ENCODE peak calls at places on chromosomes 11 and 22, in eight cellular contexts. One of them, this sample, is unnamed.

GRCh38 chr22:32311551-32312071 is 46.1 kb upstream of the RFPL3 start:
- DNase-seq in NCI-H2029: no peak
- DNase-seq in stimulated activated CD4-positive, alpha-beta T cell treated with anti-CD3 and anti-CD28 coated beads, Interleukin-15, amount 100 ng/mL, for 1 hour: no peak
- DNase-seq in lower lobe of right lung: no peak
- DNase-seq in K562: no peak
- DNase-seq in fibroblast of villous mesenchyme: no peak
- DNase-seq in caudate nucleus: no peak
- DNase-seq in ecto neural progenitor cell: peak
- DNase-seq in this sample: no peak

GRCh38 chr11:45455536-45455935 is 169.4 kb upstream of the SYT13 start:
- DNase-seq in fibroblast of villous mesenchyme: no peak
- DNase-seq in ecto neural progenitor cell: no peak
- DNase-seq in stimulated activated CD4-positive, alpha-beta T cell treated with anti-CD3 and anti-CD28 coated beads, Interleukin-15, amount 100 ng/mL, for 1 hour: no peak
- DNase-seq in caudate nucleus: no peak
- DNase-seq in lower lobe of right lung: no peak
- DNase-seq in NCI-H2029: no peak
- DNase-seq in K562: no peak
- DNase-seq in this sample: no peak

GRCh38 chr11:94939346-94939745 is 34.0 kb downstream of the CWC15 start:
- DNase-seq in stimulated activated CD4-positive, alpha-beta T cell treated with anti-CD3 and anti-CD28 coated beads, Interleukin-15, amount 100 ng/mL, for 1 hour: no peak
- DNase-seq in lower lobe of right lung: no peak
- DNase-seq in fibroblast of villous mesenchyme: no peak
- DNase-seq in K562: no peak
- DNase-seq in ecto neural progenitor cell: no peak
- DNase-seq in NCI-H2029: no peak
- DNase-seq in caudate nucleus: no peak
- DNase-seq in this sample: no peak

GRCh38 chr11:133306019-133306418 is 226.3 kb downstream of the OPCML start:
- DNase-seq in NCI-H2029: no peak
- DNase-seq in ecto neural progenitor cell: no peak
- DNase-seq in lower lobe of right lung: no peak
- DNase-seq in caudate nucleus: no peak
- DNase-seq in fibroblast of villous mesenchyme: no peak
- DNase-seq in K562: no peak
- DNase-seq in stimulated activated CD4-positive, alpha-beta T cell treated with anti-CD3 and anti-CD28 coated beads, Interleukin-15, amount 100 ng/mL, for 1 hour: no peak
- DNase-seq in this sample: no peak

GRCh38 chr11:125777309-125777708 is 1.3 kb downstream of the PATE2 start:
- DNase-seq in lower lobe of right lung: no peak
- DNase-seq in ecto neural progenitor cell: no peak
- DNase-seq in caudate nucleus: no peak
- DNase-seq in K562: no peak
- DNase-seq in stimulated activated CD4-positive, alpha-beta T cell treated with anti-CD3 and anti-CD28 coated beads, Interleukin-15, amount 100 ng/mL, for 1 hour: no peak
- DNase-seq in fibroblast of villous mesenchyme: no peak
- DNase-seq in NCI-H2029: peak
- DNase-seq in this sample: no peak

GRCh38 chr22:18975434-18976196 is 39.5 kb upstream of the PRODH start:
- DNase-seq in K562: no peak
- DNase-seq in NCI-H2029: no peak
- DNase-seq in lower lobe of right lung: peak
- DNase-seq in fibroblast of villous mesenchyme: no peak
- DNase-seq in ecto neural progenitor cell: no peak
- DNase-seq in caudate nucleus: no peak
- DNase-seq in stimulated activated CD4-positive, alpha-beta T cell treated with anti-CD3 and anti-CD28 coated beads, Interleukin-15, amount 100 ng/mL, for 1 hour: no peak
- DNase-seq in this sample: no peak

GRCh38 chr11:69352715-69353325 is 58.9 kb downstream of the MYEOV start:
- DNase-seq in caudate nucleus: no peak
- DNase-seq in ecto neural progenitor cell: no peak
- DNase-seq in K562: no peak
- DNase-seq in stimulated activated CD4-positive, alpha-beta T cell treated with anti-CD3 and anti-CD28 coated beads, Interleukin-15, amount 100 ng/mL, for 1 hour: no peak
- DNase-seq in lower lobe of right lung: peak
- DNase-seq in NCI-H2029: no peak
- DNase-seq in fibroblast of villous mesenchyme: peak
- DNase-seq in this sample: no peak

GRCh38 chr22:19713650-19714319 is 518 bp upstream of the SEPTIN5 start:
- DNase-seq in ecto neural progenitor cell: no peak
- DNase-seq in stimulated activated CD4-positive, alpha-beta T cell treated with anti-CD3 and anti-CD28 coated beads, Interleukin-15, amount 100 ng/mL, for 1 hour: no peak
- DNase-seq in lower lobe of right lung: no peak
- DNase-seq in K562: no peak
- DNase-seq in fibroblast of villous mesenchyme: no peak
- DNase-seq in caudate nucleus: no peak
- DNase-seq in NCI-H2029: no peak
- DNase-seq in this sample: no peak

GRCh38 chr11:116312560-116313340 is 460.0 kb downstream of the BUD13 start:
- DNase-seq in NCI-H2029: peak
- DNase-seq in K562: no peak
- DNase-seq in ecto neural progenitor cell: no peak
- DNase-seq in stimulated activated CD4-positive, alpha-beta T cell treated with anti-CD3 and anti-CD28 coated beads, Interleukin-15, amount 100 ng/mL, for 1 hour: no peak
- DNase-seq in lower lobe of right lung: peak
- DNase-seq in fibroblast of villous mesenchyme: peak
- DNase-seq in caudate nucleus: peak
- DNase-seq in this sample: no peak

GRCh38 chr11:113533425-113533698 is 58.2 kb upstream of the DRD2 start:
- DNase-seq in ecto neural progenitor cell: no peak
- DNase-seq in NCI-H2029: no peak
- DNase-seq in stimulated activated CD4-positive, alpha-beta T cell treated with anti-CD3 and anti-CD28 coated beads, Interleukin-15, amount 100 ng/mL, for 1 hour: no peak
- DNase-seq in K562: no peak
- DNase-seq in lower lobe of right lung: no peak
- DNase-seq in caudate nucleus: no peak
- DNase-seq in fibroblast of villous mesenchyme: no peak
- DNase-seq in this sample: no peak